ENCODE peak calls at places on chromosome X, in six cellular contexts. One of them, this sample, is unnamed. For H3K4me1, the result is how much of the 10 kb centered on the place peaks cover.

GRCh38 chrX:13109811-13110210 is 65.4 kb upstream of the FAM9C start:
- DNase-seq in heart left ventricle: no peak
- DNase-seq in A673: no peak
- DNase-seq in tibial artery: no peak
- DNase-seq in HCT116: no peak
- DNase-seq in suprapubic skin: no peak
- DNase-seq in this sample: no peak

GRCh38 chrX:131068945-131069719 is 11.0 kb downstream of the ARHGAP36 start:
- DNase-seq in heart left ventricle: no peak
- DNase-seq in A673: peak
- DNase-seq in tibial artery: no peak
- DNase-seq in HCT116: peak
- DNase-seq in suprapubic skin: no peak
- DNase-seq in this sample: peak

GRCh38 chrX:140050906-140051305 is 85.6 kb upstream of the CXorf66 start:
- DNase-seq in heart left ventricle: no peak
- DNase-seq in A673: peak
- DNase-seq in tibial artery: no peak
- DNase-seq in HCT116: no peak
- DNase-seq in suprapubic skin: no peak
- DNase-seq in this sample: no peak

GRCh38 chrX:55907968-55908607 is 190.5 kb downstream of the RRAGB start:
- DNase-seq in heart left ventricle: peak
- DNase-seq in A673: peak
- DNase-seq in tibial artery: peak
- DNase-seq in HCT116: peak
- DNase-seq in suprapubic skin: no peak
- DNase-seq in this sample: no peak

GRCh38 chrX:131918839-131919238 is 104.3 kb upstream of the STK26 start:
- DNase-seq in heart left ventricle: no peak
- DNase-seq in A673: no peak
- DNase-seq in tibial artery: no peak
- DNase-seq in HCT116: no peak
- DNase-seq in suprapubic skin: no peak
- DNase-seq in this sample: no peak

GRCh38 chrX:9614016-9614415 is 149.2 kb downstream of the TBL1X start:
- DNase-seq in heart left ventricle: no peak
- DNase-seq in A673: no peak
- DNase-seq in tibial artery: no peak
- DNase-seq in HCT116: no peak
- DNase-seq in suprapubic skin: no peak
- DNase-seq in this sample: no peak

GRCh38 chrX:44674906-44675305 is 132.2 kb upstream of the FUNDC1 start:
- DNase-seq in heart left ventricle: no peak
- DNase-seq in A673: no peak
- DNase-seq in tibial artery: no peak
- DNase-seq in HCT116: no peak
- DNase-seq in suprapubic skin: no peak
- DNase-seq in this sample: no peak

GRCh38 chrX:68462653-68463052 is 29.4 kb upstream of the OPHN1 start:
- DNase-seq in heart left ventricle: no peak
- DNase-seq in A673: peak
- DNase-seq in tibial artery: no peak
- DNase-seq in HCT116: peak
- DNase-seq in suprapubic skin: no peak
- DNase-seq in this sample: peak

GRCh38 chrX:126137899-126138298 is 28.2 kb downstream of the DCAF12L2 start:
- DNase-seq in heart left ventricle: no peak
- DNase-seq in A673: peak
- DNase-seq in tibial artery: no peak
- DNase-seq in HCT116: no peak
- DNase-seq in suprapubic skin: no peak
- DNase-seq in this sample: peak

GRCh38 chrX:10085223-10085622 is 71.6 kb upstream of the CLCN4 start:
- DNase-seq in heart left ventricle: no peak
- DNase-seq in A673: peak
- DNase-seq in tibial artery: no peak
- DNase-seq in HCT116: no peak
- DNase-seq in suprapubic skin: no peak
- DNase-seq in this sample: no peak

GRCh38 chrX:70669120-70669519 is 224.5 kb downstream of the DLG3 start:
- DNase-seq in heart left ventricle: no peak
- DNase-seq in A673: no peak
- DNase-seq in tibial artery: no peak
- DNase-seq in HCT116: no peak
- DNase-seq in suprapubic skin: no peak
- DNase-seq in this sample: no peak

GRCh38 chrX:69305333-69306062 is 140.2 kb upstream of the PJA1 start:
- DNase-seq in heart left ventricle: no peak
- DNase-seq in A673: peak
- DNase-seq in tibial artery: no peak
- DNase-seq in HCT116: no peak
- DNase-seq in suprapubic skin: no peak
- DNase-seq in this sample: peak

GRCh38 chrX:53320543-53321215 is 39.3 kb upstream of the IQSEC2 start:
- DNase-seq in heart left ventricle: no peak
- DNase-seq in A673: no peak
- DNase-seq in tibial artery: no peak
- DNase-seq in HCT116: no peak
- DNase-seq in suprapubic skin: no peak
- DNase-seq in this sample: no peak

GRCh38 chrX:38803609-38804480 is 2.6 kb downstream of the MID1IP1 start:
- DNase-seq in heart left ventricle: peak
- DNase-seq in A673: peak
- DNase-seq in tibial artery: peak
- DNase-seq in HCT116: peak
- DNase-seq in suprapubic skin: peak
- DNase-seq in this sample: peak

GRCh38 chrX:64580035-64580434 is 184.8 kb upstream of the MTMR8 start:
- DNase-seq in heart left ventricle: no peak
- DNase-seq in A673: no peak
- DNase-seq in tibial artery: no peak
- DNase-seq in HCT116: no peak
- DNase-seq in suprapubic skin: no peak
- DNase-seq in this sample: no peak

GRCh38 chrX:139831689-139832456 is 101.0 kb downstream of the ATP11C start:
- DNase-seq in heart left ventricle: no peak
- DNase-seq in A673: peak
- DNase-seq in tibial artery: no peak
- DNase-seq in HCT116: no peak
- DNase-seq in suprapubic skin: no peak
- DNase-seq in this sample: no peak

GRCh38 chrX:76184276-76184675 is 11.4 kb downstream of the PBDC1 start:
- DNase-seq in heart left ventricle: no peak
- DNase-seq in A673: no peak
- DNase-seq in tibial artery: no peak
- DNase-seq in HCT116: no peak
- DNase-seq in suprapubic skin: no peak
- DNase-seq in this sample: no peak

GRCh38 chrX:151711787-151712186 is 4.0 kb upstream of the FATE1 start:
- DNase-seq in heart left ventricle: no peak
- DNase-seq in A673: no peak
- DNase-seq in tibial artery: no peak
- DNase-seq in HCT116: no peak
- DNase-seq in suprapubic skin: peak
- DNase-seq in this sample: no peak

GRCh38 chrX:68511255-68511654 is 12.4 kb downstream of the YIPF6 start:
- DNase-seq in heart left ventricle: no peak
- DNase-seq in A673: peak
- DNase-seq in tibial artery: no peak
- DNase-seq in HCT116: no peak
- DNase-seq in suprapubic skin: no peak
- DNase-seq in this sample: no peak

GRCh38 chrX:1592128-1592862 is 891 bp downstream of the AKAP17A start:
- DNase-seq in heart left ventricle: no peak
- DNase-seq in A673: no peak
- DNase-seq in tibial artery: no peak
- DNase-seq in HCT116: no peak
- DNase-seq in suprapubic skin: peak
- DNase-seq in this sample: no peak

GRCh38 chrX:130393451-130394074 is 8.1 kb upstream of the GPR119 start:
- DNase-seq in heart left ventricle: peak
- DNase-seq in A673: peak
- DNase-seq in tibial artery: no peak
- DNase-seq in HCT116: peak
- DNase-seq in suprapubic skin: no peak
- DNase-seq in this sample: peak

GRCh38 chrX:16445166-16445752 is 204.7 kb upstream of the S100G start:
- DNase-seq in heart left ventricle: no peak
- DNase-seq in A673: peak
- DNase-seq in tibial artery: no peak
- DNase-seq in HCT116: peak
- DNase-seq in suprapubic skin: no peak
- DNase-seq in this sample: no peak

GRCh38 chrX:31222946-31223345 is 151.1 kb upstream of the FTHL17 start:
- DNase-seq in heart left ventricle: no peak
- DNase-seq in A673: no peak
- DNase-seq in tibial artery: no peak
- DNase-seq in HCT116: no peak
- DNase-seq in suprapubic skin: no peak
- DNase-seq in this sample: no peak

GRCh38 chrX:153739754-153740486 is 15.3 kb downstream of the ABCD1 start:
- DNase-seq in heart left ventricle: no peak
- DNase-seq in A673: no peak
- DNase-seq in tibial artery: no peak
- DNase-seq in HCT116: no peak
- DNase-seq in suprapubic skin: peak
- DNase-seq in this sample: no peak

GRCh38 chrX:43861750-43862149 is 20.5 kb downstream of the MAOB start:
- DNase-seq in heart left ventricle: peak
- DNase-seq in A673: no peak
- DNase-seq in tibial artery: no peak
- DNase-seq in HCT116: peak
- DNase-seq in suprapubic skin: no peak
- DNase-seq in this sample: no peak

DNA sequence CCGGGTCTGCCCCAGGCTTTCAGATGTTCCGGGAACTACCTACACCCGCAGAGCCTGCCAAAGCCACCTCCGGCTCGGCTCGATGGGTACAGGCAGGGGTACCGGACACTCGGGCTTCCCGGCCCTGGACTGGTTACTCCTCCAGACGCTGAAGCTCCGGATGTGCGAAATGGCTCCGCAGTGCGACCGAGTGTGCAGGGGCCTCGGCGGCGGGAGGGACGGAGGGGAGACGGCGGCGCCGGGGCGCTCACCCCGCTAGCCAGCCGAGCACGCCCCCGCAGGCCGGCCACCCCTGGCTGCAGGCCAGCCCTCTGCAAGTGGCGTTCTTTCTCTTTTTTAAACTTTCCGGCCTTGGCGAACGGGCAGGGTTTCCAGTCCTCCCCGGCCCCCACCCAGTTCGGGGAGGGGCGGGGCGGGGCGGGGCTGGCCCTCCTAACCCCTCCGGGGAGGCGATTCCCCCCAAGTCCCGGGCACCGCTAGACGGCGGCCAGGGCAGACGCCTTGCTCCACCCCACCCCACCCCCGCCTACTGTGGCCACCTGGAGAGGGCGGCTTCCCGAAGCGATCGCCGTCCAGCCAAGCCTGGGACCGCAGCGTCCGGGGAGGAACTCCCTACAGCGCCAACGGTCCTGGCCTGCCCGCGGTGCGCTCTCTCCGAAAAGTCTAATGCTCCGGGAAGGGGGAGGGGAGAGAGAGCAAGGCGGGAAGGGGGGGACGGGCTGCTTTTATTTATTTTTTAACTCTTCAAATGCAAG is 7.5 kb downstream of the BCOR start:
- DNase-seq in heart left ventricle: peak
- DNase-seq in A673: no peak
- DNase-seq in tibial artery: peak
- DNase-seq in HCT116: no peak
- DNase-seq in suprapubic skin: no peak
- DNase-seq in this sample: no peak
- H3K4me1 ChIP-seq in heart left ventricle: under half
- H3K4me1 ChIP-seq in A673: half or more
- H3K4me1 ChIP-seq in tibial artery: under half
- H3K4me1 ChIP-seq in HCT116: half or more
- H3K4me1 ChIP-seq in suprapubic skin: under half
- H3K4me1 ChIP-seq in this sample: under half

GRCh38 chrX:21930986-21931385 is 9.5 kb upstream of the SMS start:
- DNase-seq in heart left ventricle: no peak
- DNase-seq in A673: no peak
- DNase-seq in tibial artery: no peak
- DNase-seq in HCT116: no peak
- DNase-seq in suprapubic skin: no peak
- DNase-seq in this sample: no peak
- H3K4me1 ChIP-seq in heart left ventricle: under half
- H3K4me1 ChIP-seq in A673: under half
- H3K4me1 ChIP-seq in tibial artery: under half
- H3K4me1 ChIP-seq in HCT116: under half
- H3K4me1 ChIP-seq in suprapubic skin: under half
- H3K4me1 ChIP-seq in this sample: under half

DNA sequence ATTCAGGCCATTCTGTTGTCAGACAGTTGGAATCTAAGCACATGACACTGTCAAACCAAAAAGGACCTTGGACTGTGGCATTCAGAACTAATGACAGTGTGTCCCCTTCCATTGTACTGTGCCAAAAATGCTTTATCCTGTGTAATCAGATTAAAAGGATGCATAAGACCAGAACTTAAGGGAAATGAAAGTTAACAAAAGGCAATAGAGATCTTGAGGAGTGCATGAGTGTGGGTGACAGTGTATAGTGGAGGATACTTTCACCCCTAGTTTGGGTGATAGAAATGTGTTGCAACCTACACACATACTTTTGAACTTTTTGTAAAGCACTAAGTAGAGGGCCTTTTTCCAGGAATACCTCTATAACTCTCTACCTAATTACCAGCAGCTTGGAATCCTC is 4.5 kb downstream of the CYSLTR1 start:
- DNase-seq in heart left ventricle: no peak
- DNase-seq in A673: no peak
- DNase-seq in tibial artery: no peak
- DNase-seq in HCT116: no peak
- DNase-seq in suprapubic skin: no peak
- DNase-seq in this sample: no peak
- H3K4me1 ChIP-seq in heart left ventricle: under half
- H3K4me1 ChIP-seq in A673: under half
- H3K4me1 ChIP-seq in tibial artery: under half
- H3K4me1 ChIP-seq in HCT116: under half
- H3K4me1 ChIP-seq in suprapubic skin: under half
- H3K4me1 ChIP-seq in this sample: under half

GRCh38 chrX:20317873-20318272 is 51.2 kb upstream of the RPS6KA3 start:
- DNase-seq in heart left ventricle: no peak
- DNase-seq in A673: no peak
- DNase-seq in tibial artery: no peak
- DNase-seq in HCT116: no peak
- DNase-seq in suprapubic skin: no peak
- DNase-seq in this sample: no peak

GRCh38 chrX:20319054-20319453 is 52.3 kb upstream of the RPS6KA3 start:
- DNase-seq in heart left ventricle: no peak
- DNase-seq in A673: no peak
- DNase-seq in tibial artery: no peak
- DNase-seq in HCT116: no peak
- DNase-seq in suprapubic skin: no peak
- DNase-seq in this sample: no peak

GRCh38 chrX:20322887-20323286 is 56.2 kb upstream of the RPS6KA3 start:
- DNase-seq in heart left ventricle: no peak
- DNase-seq in A673: no peak
- DNase-seq in tibial artery: no peak
- DNase-seq in HCT116: no peak
- DNase-seq in suprapubic skin: no peak
- DNase-seq in this sample: no peak

GRCh38 chrX:20325786-20326388 is 59.2 kb upstream of the RPS6KA3 start:
- DNase-seq in heart left ventricle: no peak
- DNase-seq in A673: no peak
- DNase-seq in tibial artery: no peak
- DNase-seq in HCT116: no peak
- DNase-seq in suprapubic skin: no peak
- DNase-seq in this sample: no peak

GRCh38 chrX:20320461-20321159 is 53.9 kb upstream of the RPS6KA3 start:
- DNase-seq in heart left ventricle: no peak
- DNase-seq in A673: no peak
- DNase-seq in tibial artery: no peak
- DNase-seq in HCT116: no peak
- DNase-seq in suprapubic skin: no peak
- DNase-seq in this sample: no peak
- H3K4me1 ChIP-seq in heart left ventricle: under half
- H3K4me1 ChIP-seq in A673: under half
- H3K4me1 ChIP-seq in tibial artery: under half
- H3K4me1 ChIP-seq in HCT116: under half
- H3K4me1 ChIP-seq in suprapubic skin: under half
- H3K4me1 ChIP-seq in this sample: under half

This sample was measured in iPS DF 6.9.